ENCODE peak calls at places on chromosomes 3 and 15, in seven cellular contexts. V is GM23248; O is CD4-positive, alpha-beta T cell; L is HTR-8/SVneo; U is stimulated activated CD8-positive, alpha-beta memory T cell treated with anti-CD3 and anti-CD28 coated beads, Interleukin-7, amount 100 ng/mL, for 1 hour; I is A549; R is neural progenitor cell. Y is an unnamed sample.

GRCh38 chr3:105349988-105350387 is 16.7 kb upstream of the ALCAM start:
- DNase-seq in V (peak), O (no peak), L (no peak), U (no peak), I (no peak), R (peak), Y (no peak)

GRCh38 chr3:34570916-34571705 is 772.7 kb downstream of the PDCD6IP start:
- DNase-seq in V (no peak), O (no peak), L (no peak), U (no peak), I (no peak), R (no peak), Y (no peak)

GRCh38 chr15:70101459-70102113 is 3.9 kb upstream of the TLE3 start:
- DNase-seq in V (peak), O (no peak), L (peak), U (no peak), I (peak), R (peak), Y (peak)

GRCh38 chr3:45509768-45510129 is 84.8 kb upstream of the LIMD1 start:
- DNase-seq in V (no peak), O (no peak), L (no peak), U (no peak), I (no peak), R (no peak), Y (peak)

GRCh38 chr3:139774570-139775302 is 97.0 kb upstream of the NMNAT3 start:
- DNase-seq in V (peak), O (no peak), L (peak), U (no peak), I (no peak), R (peak), Y (peak)

GRCh38 chr15:49427369-49427768 is 4.3 kb downstream of the FGF7 start:
- DNase-seq in V (no peak), O (no peak), L (no peak), U (no peak), I (no peak), R (no peak), Y (no peak)

GRCh38 chr3:156298938-156299337 is 178.6 kb downstream of the KCNAB1 start:
- DNase-seq in V (no peak), O (no peak), L (no peak), U (no peak), I (no peak), R (no peak), Y (no peak)

GRCh38 chr15:89680282-89680873 is 1.2 kb upstream of the PLIN1 start:
- DNase-seq in V (peak), O (no peak), L (no peak), U (no peak), I (peak), R (no peak), Y (no peak)

GRCh38 chr3:39126532-39127071 is 19.1 kb downstream of the TTC21A start:
- DNase-seq in V (peak), O (peak), L (peak), U (no peak), I (peak), R (peak), Y (peak)

GRCh38 chr15:70328137-70329115 is 230.7 kb upstream of the TLE3 start:
- DNase-seq in V (peak), O (no peak), L (no peak), U (no peak), I (no peak), R (no peak), Y (no peak)

GRCh38 chr3:161560006-161560637 is 63.5 kb downstream of the OTOL1 start:
- DNase-seq in V (peak), O (no peak), L (peak), U (no peak), I (peak), R (peak), Y (peak)

GRCh38 chr15:87498545-87498944 is 758.0 kb downstream of the NTRK3 start:
- DNase-seq in V (no peak), O (no peak), L (no peak), U (no peak), I (no peak), R (no peak), Y (no peak)

GRCh38 chr3:133038731-133039398 is 674 bp downstream of the TMEM108 start:
- DNase-seq in V (peak), O (no peak), L (no peak), U (no peak), I (no peak), R (peak), Y (peak)

GRCh38 chr15:91291673-91292072 is 191.6 kb downstream of the SV2B start:
- DNase-seq in V (no peak), O (no peak), L (no peak), U (no peak), I (peak), R (peak), Y (peak)

Y was measured in H9.